ENCODE peak calls at places on chromosomes 11 and 22, in four cellular contexts. S is cardiac fibroblast, K is T-cell, E is NCI-H1694. V is an unnamed sample.

GRCh38 chr11:10395196-10395897 is 59.7 kb upstream of the AMPD3 start:
- DNase-seq in S (no peak), K (no peak), E (no peak), V (no peak)

GRCh38 chr22:18976197-18976751 is 40.2 kb upstream of the PRODH start:
- DNase-seq in E (no peak), K (no peak), S (no peak), V (no peak)

GRCh38 chr11:114776956-114777355 is 98.6 kb downstream of the NXPE2 start:
- DNase-seq in E (no peak), S (no peak), K (no peak), V (no peak)

GRCh38 chr22:49027122-49027670 is 800.5 kb downstream of the BRD1 start:
- DNase-seq in E (peak; percentile 86), K (no peak), S (no peak), V (no peak)

GRCh38 chr22:25014896-25015755 is 62.6 kb downstream of the KIAA1671 start:
- DNase-seq in E (no peak), K (no peak), S (no peak), V (no peak)

GRCh38 chr11:132792341-132793140 is 739.8 kb downstream of the OPCML start:
- DNase-seq in K (no peak), E (no peak), S (no peak), V (no peak)

GRCh38 chr22:19225560-19225959 is 47.0 kb upstream of the SLC25A1 start:
- DNase-seq in S (no peak), E (no peak), K (no peak), V (no peak)

GRCh38 chr11:117836077-117836960 is 11.8 kb upstream of the FXYD2 start:
- DNase-seq in E (no peak), S (no peak), K (no peak), V (no peak)

GRCh38 chr11:2737876-2738275 is 38.1 kb upstream of the KCNQ1OT1 start:
- DNase-seq in E (no peak), S (no peak), K (no peak), V (no peak)

GRCh38 chr11:11513438-11513837 is 108.4 kb downstream of the GALNT18 start:
- DNase-seq in E (no peak), K (no peak), S (no peak), V (no peak)

GRCh38 chr11:7332451-7332850 is 80.7 kb downstream of the SYT9 start:
- DNase-seq in K (no peak), S (no peak), E (no peak), V (no peak)

GRCh38 chr11:75673977-75674582 is 5.2 kb upstream of the MAP6 start:
- DNase-seq in S (peak; percentile 93), E (no peak), K (no peak), V (no peak)

GRCh38 chr11:104529213-104529612 is 365.3 kb upstream of the PDGFD start:
- DNase-seq in K (no peak), S (no peak), E (no peak), V (no peak)

GRCh38 chr11:78946945-78947914 is 372.6 kb upstream of the NARS2 start:
- DNase-seq in E (no peak), S (no peak), K (no peak), V (no peak)

GRCh38 chr11:19597194-19597593 is 115.4 kb upstream of the NAV2 start:
- DNase-seq in E (no peak), K (no peak), S (peak; percentile 76), V (no peak)

GRCh38 chr11:108775324-108775723 is 110.5 kb downstream of the DDX10 start:
- DNase-seq in K (no peak), E (no peak), S (no peak), V (no peak)

GRCh38 chr11:90722552-90723190 is 499.8 kb upstream of the CHORDC1 start:
- DNase-seq in S (peak; percentile 53), E (no peak), K (no peak), V (no peak)

GRCh38 chr22:40196628-40197027 is 18.9 kb downstream of the TNRC6B start:
- DNase-seq in E (no peak), K (no peak), S (peak; percentile 94), V (no peak)

GRCh38 chr11:875203-875602 is 32.6 kb downstream of the TSPAN4 start:
- DNase-seq in E (no peak), K (no peak), S (no peak), V (no peak)

GRCh38 chr11:94934362-94934761 is 39.0 kb downstream of the CWC15 start:
- DNase-seq in K (no peak), E (no peak), S (peak; percentile 62), V (no peak)

GRCh38 chr11:24932110-24933000 is 435.5 kb downstream of the LUZP2 start:
- DNase-seq in S (no peak), E (no peak), K (no peak), V (no peak)

GRCh38 chr11:123853038-123853437 is 32.4 kb downstream of the TMEM225 start:
- DNase-seq in E (no peak), K (no peak), S (no peak), V (no peak)

V was measured in effector CD4-positive, alpha-beta T cell.